ENCODE peak calls at places on chromosomes 4 and X, in nine cellular contexts. V, O, C, G, Z, K, W, I and D are unnamed samples.

GRCh38 chr4:53455766-53456165 is 78.3 kb downstream of the FIP1L1 start:
- DNase-seq in G (peak), C (no peak), V (no peak), O (no peak), I (no peak), W (no peak), Z (no peak), K (no peak), D (no peak)

GRCh38 chr4:155679343-155679742 is 12.7 kb downstream of the GUCY1A1 start:
- DNase-seq in V (no peak), I (no peak), K (no peak), G (no peak), C (no peak), O (no peak), Z (no peak), W (no peak), D (peak)

GRCh38 chr4:110003401-110004187 is 90.9 kb downstream of the EGF start:
- DNase-seq in Z (no peak), V (no peak), O (no peak), I (no peak), G (no peak), K (no peak), W (no peak), C (no peak), D (no peak)

GRCh38 chrX:20527458-20528099 is 260.9 kb upstream of the RPS6KA3 start:
- DNase-seq in C (no peak), O (no peak), K (peak), W (no peak), Z (no peak), G (peak), V (peak), I (no peak), D (no peak)

GRCh38 chr4:149932188-149932587 is 116.5 kb upstream of the IQCM start:
- DNase-seq in C (no peak), V (no peak), I (no peak), O (no peak), Z (no peak), G (no peak), K (no peak), W (no peak), D (no peak)

GRCh38 chrX:13659057-13659456 is 6.1 kb downstream of the TCEANC start:
- DNase-seq in G (no peak), V (no peak), O (no peak), K (no peak), I (no peak), W (no peak), C (no peak), Z (no peak), D (no peak)

GRCh38 chrX:149638860-149639259 is 7.3 kb upstream of the TMEM185A start:
- DNase-seq in W (peak), C (no peak), O (no peak), V (no peak), I (no peak), G (no peak), Z (no peak), K (no peak), D (no peak)

GRCh38 chrX:29155286-29155685 is 568.0 kb downstream of the IL1RAPL1 start:
- DNase-seq in Z (no peak), C (no peak), O (no peak), V (no peak), G (no peak), I (no peak), W (no peak), K (no peak), D (no peak)

GRCh38 chrX:118189628-118190027 is 73.0 kb upstream of the KLHL13 start:
- DNase-seq in C (no peak), K (peak), V (no peak), W (no peak), I (no peak), G (peak), Z (no peak), O (no peak), D (no peak)

GRCh38 chr4:20272411-20272872 is 20.7 kb downstream of the SLIT2 start:
- DNase-seq in C (no peak), K (no peak), Z (no peak), O (no peak), I (no peak), G (no peak), V (no peak), W (peak), D (no peak)

GRCh38 chr4:95092762-95093161 is 335.0 kb downstream of the BMPR1B start:
- DNase-seq in Z (no peak), V (no peak), I (no peak), C (peak), K (peak), W (no peak), O (no peak), G (no peak), D (no peak)

GRCh38 chrX:1323315-1323714 is 13.3 kb upstream of the IL3RA start:
- DNase-seq in O (no peak), I (peak), C (peak), G (no peak), K (no peak), Z (peak), W (no peak), V (peak), D (peak)

GRCh38 chr4:55397024-55397520 is 1.3 kb downstream of the TMEM165 start:
- DNase-seq in W (no peak), Z (no peak), O (no peak), K (no peak), G (no peak), V (no peak), I (no peak), C (peak), D (no peak)

GRCh38 chr4:82017680-82018079 is 356.1 kb downstream of the HNRNPD start:
- DNase-seq in I (no peak), Z (no peak), C (peak), W (peak), G (no peak), K (no peak), V (peak), O (no peak), D (no peak)

GRCh38 chrX:146602246-146602645 is 207.3 kb upstream of the CXorf51B start:
- DNase-seq in G (no peak), K (no peak), W (no peak), V (no peak), Z (no peak), O (no peak), I (no peak), C (no peak), D (no peak)

GRCh38 chr4:126839066-126839465 is 793.7 kb upstream of the INTU start:
- DNase-seq in G (no peak), C (no peak), K (no peak), O (no peak), W (peak), V (no peak), I (no peak), Z (no peak), D (no peak)

GRCh38 chrX:53695901-53696300 is 9.4 kb upstream of the HUWE1 start:
- DNase-seq in O (no peak), Z (no peak), I (no peak), K (no peak), V (no peak), W (no peak), C (no peak), G (no peak), D (no peak)

GRCh38 chrX:136752796-136753195 is 27.9 kb downstream of the ARHGEF6 start:
- DNase-seq in O (no peak), G (no peak), W (no peak), C (no peak), Z (no peak), V (no peak), I (no peak), K (no peak), D (no peak)

GRCh38 chr4:88159137-88159725 is 792 bp upstream of the ABCG2 start:
- DNase-seq in G (no peak), K (peak), Z (peak), I (no peak), V (peak), W (no peak), O (no peak), C (peak), D (peak)

GRCh38 chr4:154622598-154622997 is 10.1 kb upstream of the FGG start:
- DNase-seq in O (no peak), G (no peak), I (no peak), K (peak), W (peak), C (peak), Z (no peak), V (peak), D (no peak)

GRCh38 chr4:175871774-175872405 is 59.8 kb upstream of the GPM6A start:
- DNase-seq in V (no peak), C (no peak), Z (no peak), O (no peak), G (no peak), K (no peak), W (peak), I (no peak), D (no peak)

GRCh38 chrX:150766351-150767044 is 73.3 kb downstream of the MTMR1 start:
- DNase-seq in V (no peak), W (no peak), O (no peak), Z (no peak), G (no peak), C (peak), I (no peak), K (no peak), D (no peak)

GRCh38 chr4:107279729-107280128 is 243.6 kb upstream of the DKK2 start:
- DNase-seq in G (no peak), V (no peak), C (no peak), K (no peak), W (no peak), Z (no peak), I (no peak), O (no peak), D (no peak)

GRCh38 chr4:41369680-41370079 is 113.0 kb downstream of the UCHL1 start:
- DNase-seq in C (no peak), W (no peak), O (peak), I (no peak), G (no peak), K (peak), V (no peak), Z (no peak), D (peak)

GRCh38 chr4:143773998-143774898 is 73.8 kb upstream of the FREM3 start:
- DNase-seq in C (peak), W (peak), I (no peak), O (no peak), G (peak), V (peak), Z (peak), K (peak), D (no peak)

GRCh38 chr4:24067781-24068193 is 177.9 kb upstream of the PPARGC1A start:
- DNase-seq in W (peak), I (no peak), V (no peak), C (no peak), G (no peak), K (no peak), Z (no peak), O (peak), D (no peak)

GRCh38 chr4:154928640-154929257 is 147.7 kb downstream of the RBM46 start:
- DNase-seq in W (peak), Z (no peak), I (no peak), V (peak), O (no peak), K (no peak), G (no peak), C (no peak), D (no peak)

GRCh38 chr4:185589067-185589844 is 53.9 kb upstream of the PDLIM3 start:
- DNase-seq in V (no peak), C (peak), I (no peak), O (no peak), G (no peak), K (no peak), W (no peak), Z (no peak), D (no peak)